ENCODE peak calls at places on chromosomes 7 and 10, in ten cellular contexts. A is bronchial epithelial cell, C is cerebellar cortex, V is progenitor cell of endocrine pancreas, L is ELR, P is GM12891, X is NCI-H1105 treated with DMSO at 0.1 percent for 48 hours, N is substantia nigra, R is GM13976, D is Calu3. U is an unnamed sample.

GRCh38 chr7:121078701-121079227 is 90.3 kb downstream of the CPED1 start:
- DNase-seq in A (no peak), C (no peak), V (no peak), L (no peak), P (no peak), X (no peak), N (no peak), R (no peak), D (no peak), U (no peak)

GRCh38 chr10:96259884-96260511 is 11.4 kb downstream of the BLNK start:
- DNase-seq in A (no peak), C (no peak), V (no peak), L (no peak), P (no peak), X (no peak), N (no peak), R (no peak), D (no peak), U (no peak)

GRCh38 chr10:124143721-124144120 is 50.3 kb upstream of the CHST15 start:
- DNase-seq in A (no peak), C (no peak), V (no peak), L (no peak), P (no peak), X (no peak), N (no peak), R (no peak), D (no peak), U (no peak)

GRCh38 chr10:132877473-132877872 is 64.9 kb downstream of the CFAP46 start:
- DNase-seq in A (no peak), C (no peak), V (no peak), L (no peak), P (no peak), X (no peak), N (no peak), R (no peak), D (no peak), U (no peak)

GRCh38 chr10:26227786-26228185 is 11.2 kb downstream of the GAD2 start:
- DNase-seq in A (no peak), C (no peak), V (no peak), L (no peak), P (no peak), X (no peak), N (no peak), R (no peak), D (no peak), U (no peak)

GRCh38 chr7:6409991-6410693 is 37.6 kb downstream of the DAGLB start:
- DNase-seq in A (no peak), C (no peak), V (no peak), L (no peak), P (no peak), X (no peak), N (no peak), R (no peak), D (no peak), U (no peak)

GRCh38 chr10:77012811-77013500 is 624.7 kb downstream of the KCNMA1 start:
- DNase-seq in A (no peak), C (no peak), V (no peak), L (no peak), P (no peak), X (no peak), N (no peak), R (no peak), D (no peak), U (no peak)

GRCh38 chr7:116455009-116455408 is 44.5 kb upstream of the CAV2 start:
- DNase-seq in A (peak; percentile 83), C (no peak), V (no peak), L (peak; percentile 84), P (no peak), X (no peak), N (no peak), R (no peak), D (no peak), U (no peak)

GRCh38 chr7:111083423-111083822 is 7.5 kb upstream of the LRRN3 start:
- DNase-seq in A (no peak), C (no peak), V (no peak), L (peak; percentile 75), P (peak; percentile 16), X (no peak), N (no peak), R (peak; percentile 63), D (no peak), U (no peak)

GRCh38 chr10:122192142-122192541 is 79.0 kb upstream of the BTBD16 start:
- DNase-seq in A (no peak), C (no peak), V (no peak), L (no peak), P (no peak), X (no peak), N (peak; percentile 25), R (no peak), D (no peak), U (no peak)

GRCh38 chr10:101284171-101285092 is 55.2 kb upstream of the LBX1 start:
- DNase-seq in A (no peak), C (no peak), V (no peak), L (no peak), P (no peak), X (peak; percentile 56), N (no peak), R (no peak), D (no peak), U (peak; percentile 76)

GRCh38 chr10:66926841-66927240 is 1.0 kb downstream of the LRRTM3 start:
- DNase-seq in A (no peak), C (peak; percentile 56), V (no peak), L (no peak), P (no peak), X (no peak), N (no peak), R (no peak), D (no peak), U (no peak)

U was measured in NCI-H69.